ENCODE peak calls at places on chromosomes 4 and X, in nine cellular contexts. One of them, this sample, is unnamed.
A peak's percentile ranks its signal among the peaks of the same experiment; 100 is the strongest.

GRCh38 chrX:143115466-143115865 is 89.7 kb downstream of the SPANXN4 start:
- DNase-seq in uterus: no peak
- DNase-seq in BE2C: no peak
- DNase-seq in transverse colon: no peak
- DNase-seq in Peyer's patch: no peak
- DNase-seq in mammary epithelial cell: no peak
- DNase-seq in tibial nerve: no peak
- DNase-seq in gastrocnemius medialis: no peak
- DNase-seq in SK-N-SH: no peak
- DNase-seq in this sample: no peak

GRCh38 chrX:112636951-112637541 is 42.7 kb downstream of the LHFPL1 start:
- DNase-seq in uterus: no peak
- DNase-seq in BE2C: no peak
- DNase-seq in transverse colon: no peak
- DNase-seq in Peyer's patch: no peak
- DNase-seq in mammary epithelial cell: no peak
- DNase-seq in tibial nerve: no peak
- DNase-seq in gastrocnemius medialis: no peak
- DNase-seq in SK-N-SH: no peak
- DNase-seq in this sample: no peak

GRCh38 chr4:39719804-39720580 is 22.1 kb downstream of the UBE2K start:
- DNase-seq in uterus: no peak
- DNase-seq in BE2C: no peak
- DNase-seq in transverse colon: no peak
- DNase-seq in Peyer's patch: no peak
- DNase-seq in mammary epithelial cell: peak; percentile 57
- DNase-seq in tibial nerve: no peak
- DNase-seq in gastrocnemius medialis: no peak
- DNase-seq in SK-N-SH: no peak
- DNase-seq in this sample: no peak

GRCh38 chr4:165461176-165461835 is 82.5 kb downstream of the CPE start:
- DNase-seq in uterus: peak; percentile 40
- DNase-seq in BE2C: no peak
- DNase-seq in transverse colon: no peak
- DNase-seq in Peyer's patch: no peak
- DNase-seq in mammary epithelial cell: no peak
- DNase-seq in tibial nerve: peak; percentile 13
- DNase-seq in gastrocnemius medialis: no peak
- DNase-seq in SK-N-SH: no peak
- DNase-seq in this sample: no peak

GRCh38 chr4:159055851-159056250 is 47.0 kb upstream of the RAPGEF2 start:
- DNase-seq in uterus: no peak
- DNase-seq in BE2C: no peak
- DNase-seq in transverse colon: no peak
- DNase-seq in Peyer's patch: no peak
- DNase-seq in mammary epithelial cell: no peak
- DNase-seq in tibial nerve: no peak
- DNase-seq in gastrocnemius medialis: no peak
- DNase-seq in SK-N-SH: no peak
- DNase-seq in this sample: no peak

GRCh38 chrX:125378205-125378604 is 58.5 kb downstream of the TEX13C start:
- DNase-seq in uterus: no peak
- DNase-seq in BE2C: no peak
- DNase-seq in transverse colon: no peak
- DNase-seq in Peyer's patch: no peak
- DNase-seq in mammary epithelial cell: peak; percentile 2
- DNase-seq in tibial nerve: no peak
- DNase-seq in gastrocnemius medialis: no peak
- DNase-seq in SK-N-SH: no peak
- DNase-seq in this sample: no peak

GRCh38 chr4:164977243-164978164 is at the start of gene TRIM61:
- DNase-seq in uterus: no peak
- DNase-seq in BE2C: peak; percentile 89
- DNase-seq in transverse colon: peak; percentile 25
- DNase-seq in Peyer's patch: peak; percentile 52
- DNase-seq in mammary epithelial cell: no peak
- DNase-seq in tibial nerve: no peak
- DNase-seq in gastrocnemius medialis: no peak
- DNase-seq in SK-N-SH: peak; percentile 11
- DNase-seq in this sample: peak; percentile 77

GRCh38 chr4:99863804-99864203 is 30.4 kb downstream of the LAMTOR3 start:
- DNase-seq in uterus: peak; percentile 34
- DNase-seq in BE2C: no peak
- DNase-seq in transverse colon: no peak
- DNase-seq in Peyer's patch: no peak
- DNase-seq in mammary epithelial cell: peak; percentile 49
- DNase-seq in tibial nerve: no peak
- DNase-seq in gastrocnemius medialis: no peak
- DNase-seq in SK-N-SH: no peak
- DNase-seq in this sample: no peak

GRCh38 chr4:22959483-22959882 is 266.7 kb downstream of the GBA3 start:
- DNase-seq in uterus: no peak
- DNase-seq in BE2C: no peak
- DNase-seq in transverse colon: no peak
- DNase-seq in Peyer's patch: no peak
- DNase-seq in mammary epithelial cell: no peak
- DNase-seq in tibial nerve: no peak
- DNase-seq in gastrocnemius medialis: no peak
- DNase-seq in SK-N-SH: no peak
- DNase-seq in this sample: no peak

GRCh38 chr4:22957774-22958173 is 265.0 kb downstream of the GBA3 start:
- DNase-seq in uterus: no peak
- DNase-seq in BE2C: no peak
- DNase-seq in transverse colon: no peak
- DNase-seq in Peyer's patch: no peak
- DNase-seq in mammary epithelial cell: no peak
- DNase-seq in tibial nerve: no peak
- DNase-seq in gastrocnemius medialis: no peak
- DNase-seq in SK-N-SH: no peak
- DNase-seq in this sample: no peak

DNA sequence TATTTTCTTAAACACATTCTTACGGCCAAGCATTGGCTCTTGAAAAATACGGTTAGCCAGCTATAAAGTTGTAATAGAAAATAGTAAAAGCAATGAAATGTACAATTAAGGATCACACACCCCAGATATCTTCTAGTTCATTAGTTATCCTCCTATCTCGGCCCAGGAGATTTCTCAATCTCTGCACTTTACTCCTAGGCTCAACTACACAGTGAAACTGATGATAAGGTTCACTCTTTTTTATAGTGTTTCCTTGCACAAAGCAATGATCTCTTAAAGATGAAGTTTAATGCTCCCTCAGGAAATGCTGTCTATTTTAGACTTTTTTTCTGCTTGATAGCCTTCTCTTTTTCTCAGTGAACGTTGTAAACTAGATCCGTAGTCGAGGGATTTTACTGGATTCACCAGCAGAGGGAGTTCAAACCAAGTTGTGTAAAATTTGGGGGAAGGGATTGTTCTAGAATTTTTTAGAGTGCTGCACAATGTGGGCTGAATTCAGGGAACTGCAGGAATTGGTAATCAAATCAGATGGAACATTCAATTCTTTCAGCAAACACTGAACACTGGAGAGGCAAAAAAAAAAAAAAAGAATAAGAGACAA is 269.5 kb downstream of the GBA3 start:
- DNase-seq in uterus: no peak
- DNase-seq in BE2C: no peak
- DNase-seq in transverse colon: no peak
- DNase-seq in Peyer's patch: no peak
- DNase-seq in mammary epithelial cell: peak; percentile 23
- DNase-seq in tibial nerve: no peak
- DNase-seq in gastrocnemius medialis: no peak
- DNase-seq in SK-N-SH: no peak
- DNase-seq in this sample: no peak
- TF ChIP-seq CTCF in uterus: no peak
- TF ChIP-seq CTCF in BE2C: peak; percentile 55
- TF ChIP-seq CTCF in transverse colon: peak; percentile 43
- TF ChIP-seq CTCF in Peyer's patch: no peak
- TF ChIP-seq CTCF in mammary epithelial cell: peak; percentile 37
- TF ChIP-seq CTCF in tibial nerve: no peak
- TF ChIP-seq CTCF in gastrocnemius medialis: no peak
- TF ChIP-seq CTCF in SK-N-SH: peak; percentile 50
- TF ChIP-seq CTCF in this sample: no peak

GRCh38 chrX:136183175-136183574 is 35.8 kb downstream of the FHL1 start:
- DNase-seq in uterus: no peak
- DNase-seq in BE2C: no peak
- DNase-seq in transverse colon: no peak
- DNase-seq in Peyer's patch: no peak
- DNase-seq in mammary epithelial cell: no peak
- DNase-seq in tibial nerve: no peak
- DNase-seq in gastrocnemius medialis: no peak
- DNase-seq in SK-N-SH: no peak
- DNase-seq in this sample: no peak

GRCh38 chrX:136182394-136182793 is 35.1 kb downstream of the FHL1 start:
- DNase-seq in uterus: no peak
- DNase-seq in BE2C: no peak
- DNase-seq in transverse colon: no peak
- DNase-seq in Peyer's patch: no peak
- DNase-seq in mammary epithelial cell: no peak
- DNase-seq in tibial nerve: no peak
- DNase-seq in gastrocnemius medialis: no peak
- DNase-seq in SK-N-SH: no peak
- DNase-seq in this sample: no peak

GRCh38 chrX:136186023-136186413 is 38.7 kb downstream of the FHL1 start:
- DNase-seq in uterus: no peak
- DNase-seq in BE2C: no peak
- DNase-seq in transverse colon: no peak
- DNase-seq in Peyer's patch: no peak
- DNase-seq in mammary epithelial cell: no peak
- DNase-seq in tibial nerve: no peak
- DNase-seq in gastrocnemius medialis: no peak
- DNase-seq in SK-N-SH: no peak
- DNase-seq in this sample: no peak

GRCh38 chrX:136183917-136184316 is 36.6 kb downstream of the FHL1 start:
- DNase-seq in uterus: no peak
- DNase-seq in BE2C: no peak
- DNase-seq in transverse colon: no peak
- DNase-seq in Peyer's patch: no peak
- DNase-seq in mammary epithelial cell: no peak
- DNase-seq in tibial nerve: no peak
- DNase-seq in gastrocnemius medialis: no peak
- DNase-seq in SK-N-SH: no peak
- DNase-seq in this sample: no peak

DNA sequence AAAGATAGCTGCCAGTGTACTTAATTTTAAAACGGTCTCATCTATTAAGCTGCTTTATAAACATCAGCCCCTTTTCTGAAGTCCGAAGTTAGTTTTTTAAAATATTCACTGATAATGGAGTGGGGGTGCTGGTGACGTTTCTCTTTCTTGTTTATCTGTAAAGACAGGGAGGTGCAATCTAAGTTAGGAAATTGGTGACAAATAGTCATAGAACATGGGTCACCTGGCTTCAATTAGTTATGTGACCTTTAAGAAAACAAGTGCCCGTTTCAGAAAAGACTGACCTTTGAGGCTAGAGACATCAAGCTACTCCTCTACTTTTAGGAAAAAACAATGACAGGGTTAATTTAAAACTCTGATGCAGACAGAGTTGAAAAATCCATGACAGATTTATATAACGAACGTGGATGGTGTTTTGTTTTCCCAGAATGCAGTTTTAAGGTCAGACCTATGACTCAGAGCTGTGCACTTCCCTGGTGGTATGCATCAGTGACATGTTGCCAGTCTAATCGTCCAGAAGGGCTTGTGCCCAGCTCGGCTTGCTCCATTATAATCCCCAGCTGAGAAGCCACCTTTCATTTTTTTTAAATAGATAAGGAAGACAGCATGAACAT is 38.2 kb downstream of the FHL1 start:
- DNase-seq in uterus: no peak
- DNase-seq in BE2C: no peak
- DNase-seq in transverse colon: no peak
- DNase-seq in Peyer's patch: no peak
- DNase-seq in mammary epithelial cell: no peak
- DNase-seq in tibial nerve: no peak
- DNase-seq in gastrocnemius medialis: no peak
- DNase-seq in SK-N-SH: no peak
- DNase-seq in this sample: no peak
- H3K4me3 ChIP-seq in uterus: no peak overlapping the region
- H3K4me3 ChIP-seq in BE2C: no peak overlapping the region
- H3K4me3 ChIP-seq in transverse colon: no peak overlapping the region
- H3K4me3 ChIP-seq in Peyer's patch: no peak overlapping the region
- H3K4me3 ChIP-seq in mammary epithelial cell: no peak overlapping the region
- H3K4me3 ChIP-seq in tibial nerve: no peak overlapping the region
- H3K4me3 ChIP-seq in gastrocnemius medialis: peak overlapping the region; percentile 21
- H3K4me3 ChIP-seq in SK-N-SH: peak overlapping the region; percentile 32
- H3K4me3 ChIP-seq in this sample: no peak overlapping the region

GRCh38 chr4:173518419-173519102 is 11.5 kb downstream of the HAND2 start:
- DNase-seq in uterus: no peak
- DNase-seq in BE2C: peak; percentile 71
- DNase-seq in transverse colon: no peak
- DNase-seq in Peyer's patch: no peak
- DNase-seq in mammary epithelial cell: no peak
- DNase-seq in tibial nerve: no peak
- DNase-seq in gastrocnemius medialis: no peak
- DNase-seq in SK-N-SH: peak; percentile 64
- DNase-seq in this sample: no peak
- H3K27me3 ChIP-seq in uterus: no peaks in the 10 kb centered on the region
- H3K27me3 ChIP-seq in BE2C: no peaks in the 10 kb centered on the region
- H3K27me3 ChIP-seq in transverse colon: peaks cover 100% of the 10 kb centered on the region
- H3K27me3 ChIP-seq in Peyer's patch: peaks cover 20% of the 10 kb centered on the region
- H3K27me3 ChIP-seq in mammary epithelial cell: peaks cover 78% of the 10 kb centered on the region
- H3K27me3 ChIP-seq in tibial nerve: peaks cover 6% of the 10 kb centered on the region
- H3K27me3 ChIP-seq in gastrocnemius medialis: peaks cover 94% of the 10 kb centered on the region
- H3K27me3 ChIP-seq in SK-N-SH: no peaks in the 10 kb centered on the region
- H3K27me3 ChIP-seq in this sample: no peaks in the 10 kb centered on the region

GRCh38 chr4:186202490-186203140 is 11.2 kb downstream of the CYP4V2 start:
- DNase-seq in uterus: no peak
- DNase-seq in BE2C: no peak
- DNase-seq in transverse colon: no peak
- DNase-seq in Peyer's patch: no peak
- DNase-seq in mammary epithelial cell: no peak
- DNase-seq in tibial nerve: no peak
- DNase-seq in gastrocnemius medialis: no peak
- DNase-seq in SK-N-SH: no peak
- DNase-seq in this sample: no peak

GRCh38 chr4:186200436-186201409 is 9.4 kb downstream of the CYP4V2 start:
- DNase-seq in uterus: no peak
- DNase-seq in BE2C: no peak
- DNase-seq in transverse colon: no peak
- DNase-seq in Peyer's patch: no peak
- DNase-seq in mammary epithelial cell: no peak
- DNase-seq in tibial nerve: no peak
- DNase-seq in gastrocnemius medialis: no peak
- DNase-seq in SK-N-SH: no peak
- DNase-seq in this sample: no peak

GRCh38 chr4:186204103-186204559 is 12.8 kb downstream of the CYP4V2 start:
- DNase-seq in uterus: peak; percentile 50
- DNase-seq in BE2C: peak; percentile 63
- DNase-seq in transverse colon: peak; percentile 75
- DNase-seq in Peyer's patch: no peak
- DNase-seq in mammary epithelial cell: no peak
- DNase-seq in tibial nerve: no peak
- DNase-seq in gastrocnemius medialis: no peak
- DNase-seq in SK-N-SH: peak; percentile 61
- DNase-seq in this sample: peak; percentile 72

GRCh38 chr4:186203391-186203802 is 12.0 kb downstream of the CYP4V2 start:
- DNase-seq in uterus: peak; percentile 32
- DNase-seq in BE2C: no peak
- DNase-seq in transverse colon: no peak
- DNase-seq in Peyer's patch: no peak
- DNase-seq in mammary epithelial cell: no peak
- DNase-seq in tibial nerve: no peak
- DNase-seq in gastrocnemius medialis: no peak
- DNase-seq in SK-N-SH: peak; percentile 39
- DNase-seq in this sample: no peak

DNA sequence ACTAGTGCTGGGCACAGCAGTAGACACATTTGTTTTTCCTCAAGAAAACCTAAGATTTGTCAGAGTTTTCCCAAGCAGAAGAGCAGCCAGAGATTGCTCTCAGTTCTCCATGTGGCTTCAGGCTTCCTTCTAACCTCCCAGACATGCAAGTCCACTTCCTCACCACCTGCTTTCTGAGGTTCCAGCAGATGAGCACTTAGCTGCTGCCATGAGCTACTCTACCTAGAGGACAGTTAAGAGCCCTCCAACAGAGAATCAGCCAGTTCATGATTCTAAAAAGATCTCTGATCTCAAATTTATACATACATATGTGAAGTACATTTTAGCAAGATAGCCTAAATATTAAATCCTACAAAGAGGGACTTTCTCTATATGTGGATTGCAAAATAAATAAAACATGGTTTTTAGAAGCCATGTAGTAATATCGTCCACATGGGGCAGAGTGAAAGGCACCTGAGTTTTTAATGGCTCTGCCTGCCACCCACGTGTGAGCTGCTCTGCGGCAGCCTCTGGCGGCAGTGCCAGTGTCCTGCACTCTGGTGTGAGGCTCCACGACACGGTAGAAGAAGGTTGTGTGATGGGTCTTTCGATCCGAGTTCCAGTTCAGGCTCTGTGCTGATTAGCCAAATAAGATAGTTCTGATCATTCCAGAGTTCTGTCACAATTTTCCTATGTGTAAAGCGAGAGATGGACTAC is 10.3 kb downstream of the CYP4V2 start:
- DNase-seq in uterus: no peak
- DNase-seq in BE2C: peak; percentile 56
- DNase-seq in transverse colon: peak; percentile 71
- DNase-seq in Peyer's patch: peak; percentile 35
- DNase-seq in mammary epithelial cell: peak; percentile 33
- DNase-seq in tibial nerve: no peak
- DNase-seq in gastrocnemius medialis: no peak
- DNase-seq in SK-N-SH: peak; percentile 60
- DNase-seq in this sample: peak; percentile 70
- TF ChIP-seq CTCF in uterus: peak; percentile 64
- TF ChIP-seq CTCF in BE2C: peak; percentile 83
- TF ChIP-seq CTCF in transverse colon: peak; percentile 76
- TF ChIP-seq CTCF in Peyer's patch: peak; percentile 17
- TF ChIP-seq CTCF in mammary epithelial cell: peak; percentile 61
- TF ChIP-seq CTCF in tibial nerve: peak; percentile 35
- TF ChIP-seq CTCF in gastrocnemius medialis: peak; percentile 52
- TF ChIP-seq CTCF in SK-N-SH: peak; percentile 45
- TF ChIP-seq CTCF in this sample: peak; percentile 93

This sample was measured in GM06990.